ENCODE peak calls at places on chromosomes 6 and 20, in six cellular contexts. F is T1000; H is LoVo; Q is dorsolateral prefrontal cortex; Y is stimulated activated CD8-positive, alpha-beta memory T cell treated with anti-CD3 and anti-CD28 coated beads, Interleukin-12 subunit alpha, Interleukin-12 subunit beta, amount 100 ng/mL, for 4 hours; M is fibroblast of mammary gland. I is an unnamed sample.

GRCh38 chr6:11632231-11632630 is 94.7 kb downstream of the TMEM170B start:
- DNase-seq in Y (no peak), Q (no peak), H (peak), M (no peak), F (no peak), I (no peak)

GRCh38 chr6:16803294-16804006 is 42.2 kb upstream of the ATXN1 start:
- DNase-seq in Q (peak), Y (no peak), H (no peak), F (no peak), M (peak), I (no peak)

GRCh38 chr6:46606318-46606717 is 46.3 kb downstream of the CYP39A1 start:
- DNase-seq in F (no peak), Y (no peak), M (peak), H (no peak), Q (no peak), I (no peak)

GRCh38 chr20:21395039-21395665 is 2.2 kb downstream of the NKX2-4 start:
- DNase-seq in Y (no peak), Q (no peak), H (no peak), M (no peak), F (no peak), I (no peak)

GRCh38 chr6:88612631-88613030 is 350.8 kb downstream of the RNGTT start:
- DNase-seq in Y (no peak), M (no peak), Q (no peak), H (no peak), F (no peak), I (no peak)

GRCh38 chr6:100339574-100340255 is 125.0 kb downstream of the SIM1 start:
- DNase-seq in M (no peak), F (no peak), H (no peak), Y (no peak), Q (no peak), I (no peak)

GRCh38 chr6:150142304-150142656 is 564 bp upstream of the PPP1R14C start:
- DNase-seq in Q (peak), Y (no peak), F (peak), H (no peak), M (peak), I (no peak)

GRCh38 chr6:15922510-15923307 is 206.2 kb upstream of the MYLIP start:
- DNase-seq in H (no peak), F (no peak), M (peak), Q (no peak), Y (no peak), I (no peak)

GRCh38 chr20:39855056-39855455 is 834.0 kb downstream of the MAFB start:
- DNase-seq in H (no peak), M (peak), Y (no peak), F (no peak), Q (no peak), I (no peak)

GRCh38 chr6:168189679-168190405 is 110.8 kb upstream of the FRMD1 start:
- DNase-seq in F (no peak), H (no peak), M (no peak), Q (no peak), Y (no peak), I (peak)

GRCh38 chr20:56447227-56447626 is 21.2 kb upstream of the RTF2 start:
- DNase-seq in H (no peak), Y (no peak), F (no peak), Q (no peak), M (no peak), I (no peak)

GRCh38 chr20:44692932-44693476 is 22.2 kb upstream of the CCN5 start:
- DNase-seq in M (peak), F (peak), Y (no peak), H (peak), Q (no peak), I (no peak)

GRCh38 chr20:22686097-22686496 is 101.7 kb upstream of the FOXA2 start:
- DNase-seq in F (no peak), Y (no peak), M (peak), Q (peak), H (no peak), I (no peak)

GRCh38 chr20:5642155-5642981 is 107.8 kb upstream of the SHLD1 start:
- DNase-seq in M (peak), H (peak), Y (no peak), Q (no peak), F (no peak), I (no peak)

GRCh38 chr6:13370623-13371022 is 42.3 kb upstream of the TBC1D7 start:
- DNase-seq in H (no peak), Y (no peak), Q (no peak), M (no peak), F (no peak), I (no peak)

GRCh38 chr6:48255094-48255493 is 144.1 kb upstream of the PTCHD4 start:
- DNase-seq in M (no peak), H (peak), Q (no peak), F (no peak), Y (no peak), I (no peak)

I was measured in activated naive CD4-positive, alpha-beta T cell treated with anti-CD3 and anti-CD28 coated beads, Interleukin-2, amount 50 U/mL, for 72 hours.